ENCODE peak calls at places on chromosomes 13 and 19, in four cellular contexts. I is K562, K is HepG2, N is H1. W is an unnamed sample.
A peak's percentile ranks its signal among the peaks of the same experiment; 100 is the strongest.

GRCh38 chr19:12777217-12778019 is 2.1 kb upstream of the HOOK2 start:
- DNase-seq in I (peak; percentile 89), K (peak; percentile 50), N (no peak), W (peak; percentile 91)

GRCh38 chr13:43742911-43743310 is 43.9 kb downstream of the ENOX1 start:
- DNase-seq in I (no peak), K (no peak), N (no peak), W (no peak)

GRCh38 chr19:40610396-40611064 is 9.4 kb downstream of the LTBP4 start:
- DNase-seq in I (no peak), K (no peak), N (no peak), W (no peak)

GRCh38 chr19:48741222-48741999 is 1.0 kb upstream of the RASIP1 start:
- DNase-seq in I (peak; percentile 89), K (no peak), N (no peak), W (peak; percentile 85)

GRCh38 chr13:32905864-32906180 is 110.4 kb upstream of the KL start:
- DNase-seq in I (no peak), K (no peak), N (no peak), W (no peak)

GRCh38 chr19:3983936-3984583 is 1.2 kb downstream of the EEF2 start:
- DNase-seq in I (no peak), K (no peak), N (no peak), W (no peak)

GRCh38 chr19:23415561-23416191 is 20.4 kb upstream of the ZNF91 start:
- DNase-seq in I (no peak), K (no peak), N (peak; percentile 79), W (peak; percentile 90)

GRCh38 chr19:40417714-40417996 is 4.5 kb upstream of the PRX start:
- DNase-seq in I (no peak), K (no peak), N (no peak), W (no peak)

GRCh38 chr13:43132228-43132627 is 108.8 kb downstream of the DNAJC15 start:
- DNase-seq in I (peak; percentile 4), K (peak; percentile 52), N (peak; percentile 27), W (peak; percentile 41)

GRCh38 chr19:611506-611869 is 21.8 kb downstream of the HCN2 start:
- DNase-seq in I (no peak), K (no peak), N (no peak), W (no peak)

GRCh38 chr13:50130686-50131051 is 115.4 kb downstream of the KCNRG start:
- DNase-seq in I (no peak), K (no peak), N (no peak), W (peak; percentile 47)
- TF ChIP-seq JUN in I (no peak), K (no peak), N (no peak), W (no peak)

GRCh38 chr13:80753951-80754350 is 413.0 kb upstream of the SPRY2 start:
- DNase-seq in I (no peak), K (no peak), N (no peak), W (no peak)
- TF ChIP-seq CREB1 in I (no peak), K (no peak), N (no peak), W (no peak)

GRCh38 chr13:100291626-100292025 is 202.7 kb downstream of the PCCA start:
- DNase-seq in I (no peak), K (peak; percentile 25), N (no peak), W (no peak)

DNA sequence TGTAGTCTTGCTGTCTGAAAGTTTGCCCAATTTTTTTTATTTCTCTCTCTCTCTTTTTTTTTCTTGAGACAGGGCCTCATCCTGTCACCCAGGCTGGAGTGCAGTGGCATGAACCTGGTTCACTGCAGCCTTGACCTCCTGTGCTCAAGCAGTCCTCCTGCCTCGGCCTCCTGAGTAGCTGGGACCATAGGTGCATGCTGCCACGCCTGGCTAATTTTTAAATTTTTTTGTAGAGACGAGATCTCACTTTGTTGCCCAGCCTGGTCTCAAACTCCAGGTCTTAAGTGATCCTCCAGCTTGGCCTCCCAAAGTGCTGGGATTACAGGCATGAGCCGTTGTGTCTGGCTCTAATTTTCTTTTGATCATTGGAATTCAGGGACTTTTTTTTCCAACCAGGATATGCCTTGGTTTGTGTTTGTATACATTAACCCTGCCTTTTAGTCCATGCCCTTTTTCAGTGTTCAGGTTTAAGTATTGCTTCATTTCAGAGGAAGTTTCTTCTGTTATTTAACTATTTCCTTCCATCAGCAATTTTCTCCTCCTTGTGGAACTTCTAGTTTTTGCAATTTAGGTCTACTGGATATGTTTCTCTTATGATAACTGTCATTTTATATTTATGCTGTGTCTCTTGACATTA is 201.4 kb downstream of the PCCA start:
- DNase-seq in I (no peak), K (peak; percentile 79), N (no peak), W (no peak)
- TF ChIP-seq JUN in I (no peak), K (no peak), N (no peak), W (no peak)

DNA sequence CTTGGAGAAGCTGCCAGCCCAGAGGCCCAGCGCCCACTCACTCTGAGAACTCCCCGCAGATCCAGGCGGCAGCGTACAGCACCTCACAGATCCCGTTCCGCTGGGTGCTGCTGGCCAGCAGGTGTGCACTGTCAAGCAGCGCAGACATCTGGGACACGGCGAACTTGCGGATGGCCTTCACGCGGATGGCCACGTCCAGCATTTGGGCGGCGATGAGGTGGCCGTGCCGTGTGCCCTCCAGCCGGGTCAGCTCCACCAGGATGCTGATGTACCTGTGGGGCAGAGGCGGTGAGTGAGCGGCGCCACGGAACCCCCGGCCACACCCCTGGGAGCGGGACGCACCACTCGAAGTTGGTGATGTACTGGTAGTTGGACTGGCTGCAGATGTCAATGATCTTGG is 24.1 kb downstream of the IZUMO4 start:
- DNase-seq in I (no peak), K (no peak), N (no peak), W (no peak)
- TF ChIP-seq CREB1 in I (no peak), K (no peak), N (no peak), W (no peak)

GRCh38 chr19:17555929-17556813 is 722 bp downstream of the COLGALT1 start:
- DNase-seq in I (peak; percentile 78), K (no peak), N (no peak), W (peak; percentile 72)
- TF ChIP-seq JUN in I (no peak), K (no peak), N (no peak), W (no peak)

GRCh38 chr19:2027361-2027760 is 11.8 kb upstream of the BTBD2 start:
- DNase-seq in I (no peak), K (no peak), N (no peak), W (no peak)
- TF ChIP-seq CREB1 in I (no peak), K (no peak), N (no peak), W (no peak)

GRCh38 chr13:45092668-45093067 is 27.6 kb upstream of the GTF2F2 start:
- DNase-seq in I (no peak), K (no peak), N (no peak), W (no peak)
- TF ChIP-seq JUN in I (no peak), K (no peak), N (no peak), W (no peak)

GRCh38 chr19:18281082-18282020 is at the start of gene JUND:
- DNase-seq in I (peak; percentile 99), K (peak; percentile 92), N (peak; percentile 90), W (peak; percentile 94)

GRCh38 chr19:18279266-18279515 is 2.2 kb downstream of the JUND start:
- DNase-seq in I (no peak), K (no peak), N (no peak), W (no peak)

GRCh38 chr19:18280247-18281081 is 958 bp downstream of the JUND start:
- DNase-seq in I (peak; percentile 80), K (peak; percentile 52), N (no peak), W (peak; percentile 53)

GRCh38 chr19:18279516-18280246 is 1.7 kb downstream of the JUND start:
- DNase-seq in I (peak; percentile 97), K (peak; percentile 93), N (peak; percentile 81), W (peak; percentile 96)

GRCh38 chr19:18278521-18279265 is 2.7 kb downstream of the JUND start:
- DNase-seq in I (peak; percentile 49), K (no peak), N (no peak), W (no peak)
- TF ChIP-seq CREB1 in I (no peak), K (no peak), N (no peak), W (no peak)

GRCh38 chr13:31882794-31883193 is 143.5 kb downstream of the RXFP2 start:
- DNase-seq in I (no peak), K (no peak), N (no peak), W (no peak)

GRCh38 chr13:31881495-31881882 is 142.2 kb downstream of the RXFP2 start:
- DNase-seq in I (no peak), K (no peak), N (no peak), W (no peak)

GRCh38 chr13:31878495-31878894 is 139.2 kb downstream of the RXFP2 start:
- DNase-seq in I (no peak), K (no peak), N (no peak), W (no peak)

GRCh38 chr13:31878955-31879354 is 139.6 kb downstream of the RXFP2 start:
- DNase-seq in I (no peak), K (no peak), N (no peak), W (no peak)

DNA sequence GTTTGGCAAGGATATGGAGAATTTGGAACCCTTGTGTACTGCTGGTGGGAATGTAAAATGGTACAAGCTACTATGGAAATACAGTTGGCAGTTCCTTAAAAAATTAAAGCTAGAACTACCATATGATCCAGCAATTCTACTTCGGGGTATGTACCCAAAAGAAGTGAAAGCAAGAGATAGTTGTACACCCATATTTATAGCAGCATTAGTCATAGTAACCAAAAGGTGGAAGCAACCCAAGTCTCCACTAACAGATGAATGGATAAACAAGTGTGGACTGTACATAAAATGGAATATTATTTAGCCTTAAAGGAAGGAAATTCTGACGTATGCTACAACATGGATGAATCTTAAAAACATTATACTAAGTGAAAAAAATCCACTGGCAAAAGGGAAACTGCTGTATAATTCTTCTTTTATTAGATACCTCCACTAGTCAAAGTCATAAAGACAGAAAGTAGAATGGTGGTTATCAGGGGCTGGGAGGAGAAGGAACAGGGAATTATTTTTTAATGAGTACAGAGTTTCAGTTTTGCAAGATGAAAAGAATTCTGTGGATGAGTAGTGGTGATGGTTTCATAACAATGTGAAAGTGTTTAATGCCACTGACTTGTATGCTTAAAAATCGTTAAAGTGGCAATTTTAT is 141.6 kb downstream of the RXFP2 start:
- DNase-seq in I (no peak), K (no peak), N (no peak), W (no peak)
- TF ChIP-seq JUN in I (no peak), K (no peak), N (no peak), W (no peak)

DNA sequence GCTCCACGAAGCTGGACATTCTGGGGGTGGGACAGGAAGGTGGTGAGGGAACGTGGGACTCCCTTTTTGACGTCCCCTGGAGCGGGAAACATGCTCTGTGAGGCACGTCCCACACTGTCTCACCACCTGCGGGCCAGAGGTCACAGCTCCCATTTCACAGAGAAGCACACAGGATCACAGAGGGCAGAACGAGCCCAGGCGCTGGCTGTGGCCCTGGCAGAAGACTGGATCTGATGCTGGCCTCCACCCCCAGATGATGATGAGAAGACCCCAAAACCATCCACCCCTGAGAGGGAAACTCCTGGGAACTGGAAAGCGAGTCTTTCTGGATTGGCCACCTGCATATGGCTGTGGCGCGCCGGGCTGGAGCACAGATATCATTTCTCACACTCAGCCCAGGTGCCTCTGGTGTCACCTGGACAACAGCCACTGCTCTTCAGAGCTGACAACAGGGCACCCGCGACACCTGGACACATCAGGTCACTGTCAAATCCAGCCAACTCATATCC is 216.2 kb downstream of the TUBA3C start:
- DNase-seq in I (no peak), K (no peak), N (no peak), W (no peak)
- TF ChIP-seq CREB1 in I (no peak), K (no peak), N (no peak), W (no peak)